ENCODE peak calls at places on chromosomes 12 and 14, in four cellular contexts. W, P, O and L are unnamed samples.
A peak's percentile ranks its signal among the peaks of the same experiment; 100 is the strongest.

GRCh38 chr14:73771848-73772705 is 57.9 kb upstream of the PNMA1 start:
- DNase-seq in W (peak; percentile 63), P (peak; percentile 77), O (peak; percentile 58), L (peak; percentile 95)

GRCh38 chr12:106851306-106851705 is 76.8 kb downstream of the RIC8B start:
- DNase-seq in W (no peak), P (no peak), O (no peak), L (no peak)

GRCh38 chr12:55707841-55708694 is at the start of gene ITGA7:
- DNase-seq in W (peak; percentile 90), P (peak; percentile 41), O (peak; percentile 48), L (no peak)

GRCh38 chr12:104677441-104678089 is 220.8 kb downstream of the CHST11 start:
- DNase-seq in W (no peak), P (no peak), O (no peak), L (no peak)

GRCh38 chr12:25759752-25760151 is 198.7 kb upstream of the RASSF8 start:
- DNase-seq in W (no peak), P (no peak), O (no peak), L (no peak)

GRCh38 chr14:94673781-94674231 is 61.6 kb downstream of the SERPINA3 start:
- DNase-seq in W (no peak), P (no peak), O (no peak), L (no peak)

GRCh38 chr12:40921563-40922163 is 229.4 kb downstream of the CNTN1 start:
- DNase-seq in W (no peak), P (peak; percentile 35), O (no peak), L (peak; percentile 17)

GRCh38 chr12:48601013-48601756 is 31.3 kb upstream of the LALBA start:
- DNase-seq in W (no peak), P (no peak), O (no peak), L (peak; percentile 92)

GRCh38 chr12:117830471-117830870 is 138.3 kb downstream of the KSR2 start:
- DNase-seq in W (no peak), P (no peak), O (no peak), L (no peak)

GRCh38 chr12:337039-337438 is 52.1 kb downstream of the KDM5A start:
- DNase-seq in W (no peak), P (no peak), O (no peak), L (no peak)

GRCh38 chr12:56476143-56476542 is 7.8 kb downstream of the SPRYD4 start:
- DNase-seq in W (no peak), P (no peak), O (no peak), L (no peak)

GRCh38 chr12:40382217-40382616 is 157.4 kb downstream of the LRRK2 start:
- DNase-seq in W (no peak), P (no peak), O (no peak), L (no peak)

GRCh38 chr12:105359840-105360239 is 29.3 kb downstream of the C12orf75 start:
- DNase-seq in W (no peak), P (no peak), O (no peak), L (no peak)

GRCh38 chr12:62900686-62901272 is 34.2 kb downstream of the PPM1H start:
- DNase-seq in W (no peak), P (no peak), O (no peak), L (no peak)

GRCh38 chr12:124747426-124748161 is 116.1 kb downstream of the SCARB1 start:
- DNase-seq in W (no peak), P (peak; percentile 87), O (no peak), L (no peak)

GRCh38 chr12:120939523-120939922 is 35.4 kb upstream of the SPPL3 start:
- DNase-seq in W (peak; percentile 81), P (peak; percentile 91), O (no peak), L (no peak)

GRCh38 chr12:127399451-127399850 is 867.5 kb upstream of the TMEM132C start:
- DNase-seq in W (no peak), P (no peak), O (no peak), L (no peak)

GRCh38 chr14:100827751-100828447 is 2.0 kb downstream of the MEG3 start:
- DNase-seq in W (no peak), P (peak; percentile 70), O (no peak), L (no peak)
- H3K4me3 ChIP-seq in W (no peak overlapping the region), P (no peak overlapping the region), O (no peak overlapping the region), L (no peak overlapping the region)

GRCh38 chr14:22838631-22839041 is 2.3 kb downstream of the MMP14 start:
- DNase-seq in W (peak; percentile 65), P (peak; percentile 95), O (no peak), L (peak; percentile 62)
- H3K4me3 ChIP-seq in W (peak overlapping the region; percentile 29), P (peak overlapping the region; percentile 79), O (no peak overlapping the region), L (no peak overlapping the region)

GRCh38 chr14:77002335-77002734 is 26.2 kb downstream of the IRF2BPL start:
- DNase-seq in W (no peak), P (no peak), O (no peak), L (no peak)

GRCh38 chr14:76997257-76997970 is 31.1 kb downstream of the IRF2BPL start:
- DNase-seq in W (no peak), P (no peak), O (no peak), L (no peak)

GRCh38 chr14:76998777-76999366 is 29.6 kb downstream of the IRF2BPL start:
- DNase-seq in W (no peak), P (no peak), O (no peak), L (no peak)

GRCh38 chr14:77002889-77003288 is 25.6 kb downstream of the IRF2BPL start:
- DNase-seq in W (no peak), P (no peak), O (no peak), L (no peak)

GRCh38 chr14:77000340-77001235 is 27.9 kb downstream of the IRF2BPL start:
- DNase-seq in W (peak; percentile 58), P (no peak), O (no peak), L (peak; percentile 27)
- H3K4me3 ChIP-seq in W (no peak overlapping the region), P (no peak overlapping the region), O (no peak overlapping the region), L (no peak overlapping the region)

DNA sequence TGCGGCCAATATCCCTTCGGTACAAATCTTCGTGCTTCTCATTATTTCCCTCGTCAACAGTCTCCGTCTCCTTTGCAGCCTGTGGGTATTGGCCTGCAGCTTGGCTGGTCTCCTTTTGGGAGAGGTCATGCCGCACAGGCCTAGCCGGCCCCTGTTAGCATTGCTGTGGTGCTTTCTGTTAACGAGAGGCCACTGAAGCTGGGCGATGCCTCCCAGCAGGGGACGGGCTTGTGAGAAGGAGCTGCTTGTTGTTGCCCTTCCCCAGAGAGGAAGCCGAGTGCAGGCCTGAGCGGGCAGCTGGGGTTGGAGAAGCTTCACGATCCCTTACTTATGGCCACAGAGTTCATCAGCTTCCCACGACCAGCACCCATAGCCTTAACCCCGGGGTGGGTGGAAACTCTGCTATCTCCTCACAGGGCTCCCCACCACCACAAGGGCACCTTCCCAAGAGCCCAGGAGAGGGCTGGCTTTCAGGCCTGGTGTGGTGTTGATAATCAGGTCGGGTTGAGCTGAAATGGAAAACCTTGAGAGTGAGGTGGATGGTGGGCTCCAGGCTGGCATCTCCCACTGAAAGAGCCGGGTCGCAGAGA is 228.5 kb downstream of the ZFP36L1 start:
- DNase-seq in W (no peak), P (no peak), O (no peak), L (no peak)
- H3K4me3 ChIP-seq in W (no peak overlapping the region), P (no peak overlapping the region), O (no peak overlapping the region), L (no peak overlapping the region)

GRCh38 chr14:92185559-92185958 is 63.8 kb downstream of the CPSF2 start:
- DNase-seq in W (no peak), P (peak; percentile 29), O (no peak), L (no peak)

DNA sequence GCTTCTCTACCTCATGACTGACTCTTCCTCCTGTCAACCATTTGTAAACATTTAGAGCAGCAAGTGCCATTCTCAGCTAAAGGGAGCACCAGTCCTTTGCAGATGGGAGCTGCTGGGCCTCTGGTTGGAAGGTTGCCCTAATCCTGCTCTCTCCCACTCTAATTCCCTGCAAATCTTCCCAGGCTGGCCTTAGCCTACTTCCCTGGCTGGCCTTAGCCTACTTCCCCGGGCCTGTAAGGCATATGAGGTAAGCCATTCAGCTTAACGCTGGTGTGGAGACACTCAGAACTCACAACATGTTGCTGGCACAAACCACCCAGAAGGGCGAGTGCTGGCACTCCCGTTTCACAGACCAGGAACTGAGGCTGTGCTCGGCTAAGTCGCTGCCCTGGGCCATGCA is 69.0 kb downstream of the CPSF2 start:
- DNase-seq in W (no peak), P (no peak), O (no peak), L (no peak)
- H3K4me3 ChIP-seq in W (no peak overlapping the region), P (no peak overlapping the region), O (no peak overlapping the region), L (no peak overlapping the region)

GRCh38 chr12:4807116-4807783 is 87.0 kb downstream of the GALNT8 start:
- DNase-seq in W (no peak), P (no peak), O (no peak), L (peak; percentile 21)
- H3K4me3 ChIP-seq in W (no peak overlapping the region), P (no peak overlapping the region), O (peak overlapping the region; percentile 10), L (no peak overlapping the region)

GRCh38 chr12:57725851-57726150 is 12.7 kb downstream of the AGAP2 start:
- DNase-seq in W (no peak), P (no peak), O (no peak), L (no peak)
- H3K4me3 ChIP-seq in W (no peak overlapping the region), P (no peak overlapping the region), O (no peak overlapping the region), L (no peak overlapping the region)